ENCODE peak calls at places on chromosomes 4 and X, in eight cellular contexts. Q, B, I, Z, L, D, X and R are unnamed samples.

GRCh38 chr4:87108142-87108546 is 112.3 kb downstream of the KLHL8 start:
- DNase-seq in D (peak; percentile 87), L (peak; percentile 72), Z (no peak), I (no peak), Q (peak; percentile 90), B (no peak), X (peak; percentile 71), R (no peak)

GRCh38 chrX:130728208-130728607 is 174.8 kb downstream of the ENOX2 start:
- DNase-seq in I (no peak), L (no peak), D (peak; percentile 58), Z (no peak), Q (no peak), B (no peak), X (no peak), R (no peak)

GRCh38 chr4:141350122-141350904 is 129.6 kb downstream of the ZNF330 start:
- DNase-seq in B (no peak), X (peak; percentile 83), Q (no peak), L (peak; percentile 41), I (no peak), D (peak; percentile 90), Z (no peak), R (no peak)

GRCh38 chrX:111168314-111168713 is 72.3 kb downstream of the PAK3 start:
- DNase-seq in Q (no peak), X (no peak), B (no peak), I (no peak), D (peak; percentile 10), Z (no peak), L (peak; percentile 33), R (no peak)

GRCh38 chrX:72572248-72573157 is at the start of gene HDAC8:
- DNase-seq in X (peak; percentile 48), L (peak; percentile 67), I (peak; percentile 11), B (peak; percentile 80), D (peak; percentile 84), Z (peak; percentile 41), Q (peak; percentile 86), R (peak; percentile 64)

GRCh38 chr4:104591505-104591904 is 96.8 kb upstream of the CXXC4 start:
- DNase-seq in B (no peak), I (no peak), Q (no peak), X (no peak), D (no peak), Z (peak; percentile 45), L (peak; percentile 59), R (peak; percentile 47)

GRCh38 chr4:113961322-113961698 is 18.1 kb downstream of the ARSJ start:
- DNase-seq in D (peak; percentile 71), L (no peak), X (peak; percentile 48), B (no peak), I (no peak), Z (no peak), Q (no peak), R (no peak)

GRCh38 chr4:5200546-5200945 is 149.3 kb downstream of the STK32B start:
- DNase-seq in X (no peak), L (no peak), D (peak; percentile 6), I (no peak), Q (no peak), B (no peak), Z (no peak), R (no peak)

GRCh38 chrX:151973851-151974335 is 583 bp downstream of the GABRE start:
- DNase-seq in Q (peak; percentile 76), L (peak; percentile 11), X (no peak), Z (no peak), I (no peak), D (peak; percentile 24), B (no peak), R (no peak)

GRCh38 chr4:140969296-140969695 is 164.0 kb downstream of the RNF150 start:
- DNase-seq in L (no peak), B (no peak), X (no peak), Z (no peak), I (no peak), D (no peak), Q (no peak), R (no peak)